ENCODE peak calls at places on chromosomes 13 and 19, in four cellular contexts. B, J, H and M are unnamed samples.
A peak's percentile ranks its signal among the peaks of the same experiment; 100 is the strongest.

GRCh38 chr19:13150919-13151604 is 851 bp downstream of the IER2 start:
- DNase-seq in J (no peak), H (no peak), B (no peak), M (no peak)

GRCh38 chr13:42258747-42259146 is 13.2 kb upstream of the AKAP11 start:
- DNase-seq in B (no peak), H (no peak), J (no peak), M (no peak)

GRCh38 chr19:39407394-39407643 is 672 bp downstream of the ZFP36 start:
- DNase-seq in B (no peak), J (no peak), H (no peak), M (no peak)

GRCh38 chr19:42032428-42032827 is 37.6 kb downstream of the GRIK5 start:
- DNase-seq in J (no peak), H (no peak), B (no peak), M (no peak)

GRCh38 chr13:52617070-52618060 is 24.9 kb upstream of the HNRNPA1L2 start:
- DNase-seq in H (peak; percentile 87), J (peak; percentile 53), B (peak; percentile 89), M (peak; percentile 86)

GRCh38 chr19:19034204-19034624 is 811 bp downstream of the ARMC6 start:
- DNase-seq in J (no peak), H (no peak), B (peak; percentile 71), M (peak; percentile 76)

GRCh38 chr13:109500146-109500773 is 286.1 kb downstream of the IRS2 start:
- DNase-seq in B (peak; percentile 31), J (no peak), H (no peak), M (peak; percentile 44)

GRCh38 chr19:32814046-32814445 is 55.5 kb downstream of the SLC7A9 start:
- DNase-seq in H (no peak), J (no peak), B (no peak), M (no peak)

GRCh38 chr19:6744381-6745288 is 5.2 kb downstream of the TRIP10 start:
- DNase-seq in H (peak; percentile 89), J (peak; percentile 43), B (peak; percentile 91), M (peak; percentile 89)

GRCh38 chr13:113002206-113002821 is 33.3 kb downstream of the MCF2L start:
- DNase-seq in B (no peak), H (no peak), J (no peak), M (no peak)

GRCh38 chr13:24038846-24039330 is 121.6 kb upstream of the SPATA13 start:
- DNase-seq in J (no peak), B (peak; percentile 25), H (no peak), M (no peak)

GRCh38 chr13:53151692-53152421 is 123.2 kb downstream of the OLFM4 start:
- DNase-seq in H (no peak), B (peak; percentile 11), J (no peak), M (peak; percentile 24)

GRCh38 chr19:42154471-42155323 is 22.5 kb upstream of the POU2F2 start:
- DNase-seq in H (no peak), J (no peak), B (no peak), M (no peak)

GRCh38 chr19:290539-291521 is at the start of gene PLPP2:
- DNase-seq in B (no peak), J (peak; percentile 43), H (no peak), M (no peak)

GRCh38 chr19:50330365-50331078 is 1.3 kb upstream of the KCNC3 start:
- DNase-seq in J (peak; percentile 70), B (peak; percentile 9), H (peak; percentile 90), M (peak; percentile 67)

GRCh38 chr13:47413112-47413511 is 516.3 kb upstream of the HTR2A start:
- DNase-seq in J (no peak), H (no peak), B (no peak), M (peak; percentile 10)